ENCODE peak calls at places on chromosome 1, in nine cellular contexts. One of them, this sample, is unnamed.
A peak's percentile ranks its signal among the peaks of the same experiment; 100 is the strongest.

GRCh38 chr1:183407961-183408360 is 10.2 kb downstream of the NMNAT2 start:
- DNase-seq in progenitor cell of endocrine pancreas: no peak
- DNase-seq in HCT116: no peak
- DNase-seq in esophagus squamous epithelium: no peak
- DNase-seq in RWPE1: no peak
- DNase-seq in cardiac fibroblast: no peak
- DNase-seq in mucosa of descending colon: no peak
- DNase-seq in tibial artery: no peak
- DNase-seq in BE2C: no peak
- DNase-seq in this sample: no peak

GRCh38 chr1:198498881-198499280 is 41.6 kb downstream of the ATP6V1G3 start:
- DNase-seq in progenitor cell of endocrine pancreas: no peak
- DNase-seq in HCT116: no peak
- DNase-seq in esophagus squamous epithelium: no peak
- DNase-seq in RWPE1: peak; percentile 32
- DNase-seq in cardiac fibroblast: no peak
- DNase-seq in mucosa of descending colon: no peak
- DNase-seq in tibial artery: no peak
- DNase-seq in BE2C: no peak
- DNase-seq in this sample: no peak

GRCh38 chr1:5990913-5991783 is 1.1 kb downstream of the NPHP4 start:
- DNase-seq in progenitor cell of endocrine pancreas: peak; percentile 47
- DNase-seq in HCT116: no peak
- DNase-seq in esophagus squamous epithelium: no peak
- DNase-seq in RWPE1: peak; percentile 33
- DNase-seq in cardiac fibroblast: peak; percentile 35
- DNase-seq in mucosa of descending colon: peak; percentile 74
- DNase-seq in tibial artery: no peak
- DNase-seq in BE2C: peak; percentile 65
- DNase-seq in this sample: peak; percentile 52

GRCh38 chr1:38076038-38076437 is 29.4 kb upstream of the POU3F1 start:
- DNase-seq in progenitor cell of endocrine pancreas: peak; percentile 68
- DNase-seq in HCT116: no peak
- DNase-seq in esophagus squamous epithelium: no peak
- DNase-seq in RWPE1: peak; percentile 22
- DNase-seq in cardiac fibroblast: peak; percentile 15
- DNase-seq in mucosa of descending colon: no peak
- DNase-seq in tibial artery: no peak
- DNase-seq in BE2C: no peak
- DNase-seq in this sample: peak; percentile 65

GRCh38 chr1:67404212-67404620 is 26.0 kb downstream of the SERBP1 start:
- DNase-seq in progenitor cell of endocrine pancreas: no peak
- DNase-seq in HCT116: peak; percentile 38
- DNase-seq in esophagus squamous epithelium: no peak
- DNase-seq in RWPE1: no peak
- DNase-seq in cardiac fibroblast: peak; percentile 58
- DNase-seq in mucosa of descending colon: no peak
- DNase-seq in tibial artery: no peak
- DNase-seq in BE2C: no peak
- DNase-seq in this sample: no peak

GRCh38 chr1:45722809-45723208 is 27.6 kb downstream of the IPP start:
- DNase-seq in progenitor cell of endocrine pancreas: no peak
- DNase-seq in HCT116: no peak
- DNase-seq in esophagus squamous epithelium: no peak
- DNase-seq in RWPE1: no peak
- DNase-seq in cardiac fibroblast: peak; percentile 57
- DNase-seq in mucosa of descending colon: no peak
- DNase-seq in tibial artery: no peak
- DNase-seq in BE2C: no peak
- DNase-seq in this sample: no peak

GRCh38 chr1:116902718-116903390 is 6.9 kb upstream of the PTGFRN start:
- DNase-seq in progenitor cell of endocrine pancreas: no peak
- DNase-seq in HCT116: no peak
- DNase-seq in esophagus squamous epithelium: no peak
- DNase-seq in RWPE1: no peak
- DNase-seq in cardiac fibroblast: no peak
- DNase-seq in mucosa of descending colon: no peak
- DNase-seq in tibial artery: no peak
- DNase-seq in BE2C: no peak
- DNase-seq in this sample: no peak

GRCh38 chr1:201221201-201221846 is 30.7 kb downstream of the IGFN1 start:
- DNase-seq in progenitor cell of endocrine pancreas: no peak
- DNase-seq in HCT116: no peak
- DNase-seq in esophagus squamous epithelium: no peak
- DNase-seq in RWPE1: no peak
- DNase-seq in cardiac fibroblast: no peak
- DNase-seq in mucosa of descending colon: no peak
- DNase-seq in tibial artery: no peak
- DNase-seq in BE2C: no peak
- DNase-seq in this sample: no peak

DNA sequence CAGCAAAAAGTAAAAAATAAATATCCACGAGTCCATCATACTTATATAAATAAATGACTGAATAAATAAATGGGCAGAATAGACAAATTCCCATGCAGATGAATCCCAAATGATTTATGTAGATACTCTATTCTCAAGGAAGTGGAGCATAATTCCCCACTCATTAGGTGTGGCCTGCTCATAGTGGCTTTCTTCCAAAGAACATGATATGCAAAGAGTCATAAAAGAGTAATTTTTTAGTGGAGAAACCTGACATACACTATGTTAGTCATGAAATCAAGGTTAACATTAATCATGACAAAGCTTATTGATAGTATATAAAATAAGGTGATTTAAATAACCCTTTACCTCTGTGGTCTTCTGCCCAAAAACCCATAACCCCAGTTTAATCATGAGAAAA is 298.9 kb downstream of the DPYD start:
- DNase-seq in progenitor cell of endocrine pancreas: no peak
- DNase-seq in HCT116: no peak
- DNase-seq in esophagus squamous epithelium: no peak
- DNase-seq in RWPE1: no peak
- DNase-seq in cardiac fibroblast: peak; percentile 54
- DNase-seq in mucosa of descending colon: no peak
- DNase-seq in tibial artery: no peak
- DNase-seq in BE2C: no peak
- DNase-seq in this sample: no peak
- TF ChIP-seq CTCF in progenitor cell of endocrine pancreas: no peak
- TF ChIP-seq CTCF in HCT116: no peak
- TF ChIP-seq CTCF in esophagus squamous epithelium: no peak
- TF ChIP-seq CTCF in RWPE1: no peak
- TF ChIP-seq CTCF in cardiac fibroblast: no peak
- TF ChIP-seq CTCF in mucosa of descending colon: no peak
- TF ChIP-seq CTCF in tibial artery: no peak
- TF ChIP-seq CTCF in BE2C: no peak
- TF ChIP-seq CTCF in this sample: no peak

GRCh38 chr1:229273507-229274232 is 2.8 kb downstream of the RAB4A start:
- DNase-seq in progenitor cell of endocrine pancreas: no peak
- DNase-seq in HCT116: no peak
- DNase-seq in esophagus squamous epithelium: no peak
- DNase-seq in RWPE1: no peak
- DNase-seq in cardiac fibroblast: peak; percentile 45
- DNase-seq in mucosa of descending colon: no peak
- DNase-seq in tibial artery: no peak
- DNase-seq in BE2C: no peak
- DNase-seq in this sample: no peak

GRCh38 chr1:229270547-229271447 is at the start of gene RAB4A:
- DNase-seq in progenitor cell of endocrine pancreas: peak; percentile 81
- DNase-seq in HCT116: peak; percentile 65
- DNase-seq in esophagus squamous epithelium: peak; percentile 17
- DNase-seq in RWPE1: peak; percentile 82
- DNase-seq in cardiac fibroblast: peak; percentile 82
- DNase-seq in mucosa of descending colon: peak; percentile 94
- DNase-seq in tibial artery: peak; percentile 69
- DNase-seq in BE2C: peak; percentile 94
- DNase-seq in this sample: peak; percentile 83

GRCh38 chr1:229272164-229273158 is 1.6 kb downstream of the RAB4A start:
- DNase-seq in progenitor cell of endocrine pancreas: no peak
- DNase-seq in HCT116: no peak
- DNase-seq in esophagus squamous epithelium: no peak
- DNase-seq in RWPE1: no peak
- DNase-seq in cardiac fibroblast: peak; percentile 21
- DNase-seq in mucosa of descending colon: no peak
- DNase-seq in tibial artery: no peak
- DNase-seq in BE2C: no peak
- DNase-seq in this sample: no peak

GRCh38 chr1:229268505-229268904 is 2.4 kb upstream of the RAB4A start:
- DNase-seq in progenitor cell of endocrine pancreas: no peak
- DNase-seq in HCT116: no peak
- DNase-seq in esophagus squamous epithelium: no peak
- DNase-seq in RWPE1: peak; percentile 78
- DNase-seq in cardiac fibroblast: no peak
- DNase-seq in mucosa of descending colon: no peak
- DNase-seq in tibial artery: no peak
- DNase-seq in BE2C: no peak
- DNase-seq in this sample: no peak

DNA sequence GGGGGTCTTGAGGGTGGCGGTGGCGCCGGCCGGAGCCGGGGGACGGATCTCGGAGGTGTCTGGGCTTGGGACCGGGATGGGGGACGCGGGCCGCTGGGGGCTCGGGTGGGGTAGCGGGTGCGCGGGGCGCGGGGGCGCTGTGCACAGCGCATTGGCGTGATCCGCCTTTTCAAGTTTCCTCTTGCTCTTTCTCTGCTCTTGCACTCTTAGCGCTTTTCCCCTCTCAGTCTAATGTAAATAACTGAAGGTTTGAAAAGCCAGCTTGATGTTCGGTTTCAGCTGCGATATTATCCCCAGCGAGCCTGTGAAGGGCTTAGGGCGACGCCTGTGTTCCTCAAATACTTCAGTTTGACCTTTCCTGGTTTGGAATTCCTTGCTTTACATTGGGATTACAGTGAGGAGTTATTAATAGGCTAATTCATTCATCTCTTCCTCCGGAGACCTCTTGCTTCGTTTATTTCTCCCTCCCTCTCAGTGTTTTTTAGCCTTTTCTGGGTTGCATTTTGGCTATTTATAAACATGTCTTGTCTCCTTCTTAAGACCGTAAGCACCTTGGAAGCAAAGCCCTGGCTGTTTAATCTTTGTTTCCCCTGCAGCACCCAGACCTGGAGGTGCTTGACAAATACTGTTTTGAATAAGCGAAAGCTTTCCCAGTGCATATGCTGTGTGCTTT is 673 bp downstream of the RAB4A start:
- DNase-seq in progenitor cell of endocrine pancreas: no peak
- DNase-seq in HCT116: no peak
- DNase-seq in esophagus squamous epithelium: no peak
- DNase-seq in RWPE1: no peak
- DNase-seq in cardiac fibroblast: peak; percentile 36
- DNase-seq in mucosa of descending colon: no peak
- DNase-seq in tibial artery: no peak
- DNase-seq in BE2C: no peak
- DNase-seq in this sample: no peak
- TF ChIP-seq CTCF in progenitor cell of endocrine pancreas: peak; percentile 25
- TF ChIP-seq CTCF in HCT116: no peak
- TF ChIP-seq CTCF in esophagus squamous epithelium: no peak
- TF ChIP-seq CTCF in RWPE1: peak; percentile 13
- TF ChIP-seq CTCF in cardiac fibroblast: no peak
- TF ChIP-seq CTCF in mucosa of descending colon: no peak
- TF ChIP-seq CTCF in tibial artery: no peak
- TF ChIP-seq CTCF in BE2C: peak; percentile 24
- TF ChIP-seq CTCF in this sample: no peak

GRCh38 chr1:225654277-225654597 is 1.3 kb upstream of the ENAH start:
- DNase-seq in progenitor cell of endocrine pancreas: no peak
- DNase-seq in HCT116: no peak
- DNase-seq in esophagus squamous epithelium: no peak
- DNase-seq in RWPE1: no peak
- DNase-seq in cardiac fibroblast: peak; percentile 28
- DNase-seq in mucosa of descending colon: no peak
- DNase-seq in tibial artery: no peak
- DNase-seq in BE2C: no peak
- DNase-seq in this sample: no peak

GRCh38 chr1:225657462-225657989 is 4.6 kb upstream of the ENAH start:
- DNase-seq in progenitor cell of endocrine pancreas: no peak
- DNase-seq in HCT116: no peak
- DNase-seq in esophagus squamous epithelium: no peak
- DNase-seq in RWPE1: peak; percentile 80
- DNase-seq in cardiac fibroblast: peak; percentile 91
- DNase-seq in mucosa of descending colon: no peak
- DNase-seq in tibial artery: no peak
- DNase-seq in BE2C: peak; percentile 35
- DNase-seq in this sample: no peak

GRCh38 chr1:225654688-225655508 is 2.0 kb upstream of the ENAH start:
- DNase-seq in progenitor cell of endocrine pancreas: no peak
- DNase-seq in HCT116: no peak
- DNase-seq in esophagus squamous epithelium: no peak
- DNase-seq in RWPE1: no peak
- DNase-seq in cardiac fibroblast: no peak
- DNase-seq in mucosa of descending colon: no peak
- DNase-seq in tibial artery: no peak
- DNase-seq in BE2C: no peak
- DNase-seq in this sample: no peak

GRCh38 chr1:225653463-225654276 is 747 bp upstream of the ENAH start:
- DNase-seq in progenitor cell of endocrine pancreas: no peak
- DNase-seq in HCT116: no peak
- DNase-seq in esophagus squamous epithelium: no peak
- DNase-seq in RWPE1: peak; percentile 51
- DNase-seq in cardiac fibroblast: peak; percentile 80
- DNase-seq in mucosa of descending colon: peak; percentile 74
- DNase-seq in tibial artery: peak; percentile 84
- DNase-seq in BE2C: peak; percentile 75
- DNase-seq in this sample: peak; percentile 35

DNA sequence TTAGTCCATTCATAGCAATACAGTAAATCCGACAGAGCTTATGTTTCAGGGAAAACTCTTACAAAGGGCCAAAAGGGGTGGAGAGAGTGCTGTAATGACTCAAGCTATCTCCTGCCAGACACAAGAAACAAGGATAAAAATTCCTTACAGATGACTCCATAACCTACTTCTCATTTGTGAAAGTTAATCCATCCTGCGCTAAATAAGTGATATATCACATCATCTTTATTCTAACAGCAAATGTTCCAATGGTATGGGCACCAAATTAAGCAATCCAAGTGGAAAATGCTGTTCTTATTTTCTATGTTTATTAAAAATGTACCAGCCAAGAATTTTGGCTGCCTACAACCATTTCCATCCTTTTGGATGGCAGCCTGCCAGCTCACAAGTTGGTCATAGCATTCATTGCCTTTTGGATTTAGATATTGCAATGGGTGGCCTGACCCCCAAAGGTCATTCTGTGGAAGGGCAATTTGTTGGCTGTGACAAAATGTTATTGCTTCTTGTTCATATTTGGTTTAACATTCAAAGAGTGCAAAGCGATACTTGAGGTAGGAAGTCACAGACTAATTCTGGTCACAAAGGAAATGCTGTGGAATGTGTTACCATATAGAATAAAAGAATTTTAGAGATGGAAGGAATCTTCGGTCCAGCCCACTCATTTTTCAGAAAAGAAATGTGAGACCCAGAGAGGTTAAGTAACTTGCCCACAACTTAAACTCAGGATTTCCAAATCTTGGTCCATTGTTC is 2.8 kb upstream of the ENAH start:
- DNase-seq in progenitor cell of endocrine pancreas: no peak
- DNase-seq in HCT116: peak; percentile 88
- DNase-seq in esophagus squamous epithelium: no peak
- DNase-seq in RWPE1: peak; percentile 94
- DNase-seq in cardiac fibroblast: peak; percentile 98
- DNase-seq in mucosa of descending colon: no peak
- DNase-seq in tibial artery: peak; percentile 62
- DNase-seq in BE2C: peak; percentile 38
- DNase-seq in this sample: no peak
- TF ChIP-seq CTCF in progenitor cell of endocrine pancreas: no peak
- TF ChIP-seq CTCF in HCT116: no peak
- TF ChIP-seq CTCF in esophagus squamous epithelium: no peak
- TF ChIP-seq CTCF in RWPE1: peak; percentile 17
- TF ChIP-seq CTCF in cardiac fibroblast: no peak
- TF ChIP-seq CTCF in mucosa of descending colon: no peak
- TF ChIP-seq CTCF in tibial artery: no peak
- TF ChIP-seq CTCF in BE2C: peak; percentile 32
- TF ChIP-seq CTCF in this sample: no peak

GRCh38 chr1:33500547-33500946 is 28.1 kb downstream of the ZSCAN20 start:
- DNase-seq in progenitor cell of endocrine pancreas: no peak
- DNase-seq in HCT116: no peak
- DNase-seq in esophagus squamous epithelium: no peak
- DNase-seq in RWPE1: no peak
- DNase-seq in cardiac fibroblast: no peak
- DNase-seq in mucosa of descending colon: no peak
- DNase-seq in tibial artery: no peak
- DNase-seq in BE2C: no peak
- DNase-seq in this sample: no peak
- TF ChIP-seq CTCF in progenitor cell of endocrine pancreas: peak; percentile 38
- TF ChIP-seq CTCF in HCT116: peak; percentile 56
- TF ChIP-seq CTCF in esophagus squamous epithelium: no peak
- TF ChIP-seq CTCF in RWPE1: no peak
- TF ChIP-seq CTCF in cardiac fibroblast: no peak
- TF ChIP-seq CTCF in mucosa of descending colon: no peak
- TF ChIP-seq CTCF in tibial artery: no peak
- TF ChIP-seq CTCF in BE2C: no peak
- TF ChIP-seq CTCF in this sample: peak; percentile 17